ENCODE peak calls at places on chromosomes 16 and 17, in ten cellular contexts. U, T, C, K, D, W, O, X, V and N are unnamed samples.

GRCh38 chr17:81207610-81208581 is 14.9 kb downstream of the CEP131 start:
- DNase-seq in C (no peak), X (no peak), K (no peak), T (no peak), V (no peak), U (no peak), W (no peak), O (no peak), D (no peak), N (no peak)

GRCh38 chr17:81200695-81201580 is 21.8 kb downstream of the CEP131 start:
- DNase-seq in W (peak), V (peak), C (peak), K (no peak), O (peak), U (peak), D (peak), T (peak), X (peak), N (peak)

GRCh38 chr17:42803074-42803883 is 4.6 kb downstream of the CNTD1 start:
- DNase-seq in O (no peak), K (no peak), U (peak), T (no peak), C (no peak), X (peak), W (no peak), D (no peak), V (no peak), N (no peak)

GRCh38 chr16:76201385-76201784 is 75.8 kb upstream of the CNTNAP4 start:
- DNase-seq in W (no peak), X (no peak), D (no peak), U (peak), T (no peak), V (no peak), K (no peak), C (no peak), O (no peak), N (no peak)

GRCh38 chr17:40347319-40348135 is 17.0 kb downstream of the GJD3 start:
- DNase-seq in U (no peak), W (peak), X (no peak), T (no peak), O (no peak), V (no peak), K (no peak), D (no peak), C (no peak), N (no peak)

GRCh38 chr17:42163113-42163512 is 8.3 kb upstream of the RAB5C start:
- DNase-seq in C (no peak), D (no peak), T (no peak), X (no peak), V (peak), K (no peak), U (no peak), O (no peak), W (no peak), N (peak)

GRCh38 chr17:58615768-58616659 is 75.8 kb downstream of the TEX14 start:
- DNase-seq in X (no peak), O (no peak), K (no peak), T (no peak), C (no peak), W (no peak), V (no peak), D (no peak), U (no peak), N (no peak)

GRCh38 chr17:31489295-31490018 is 98.0 kb downstream of the RAB11FIP4 start:
- DNase-seq in U (no peak), D (peak), C (no peak), V (no peak), W (no peak), X (no peak), T (peak), K (no peak), O (no peak), N (no peak)

GRCh38 chr17:2337811-2338657 is 733 bp downstream of the SGSM2 start:
- DNase-seq in W (peak), T (peak), D (peak), U (no peak), C (peak), O (peak), V (peak), K (peak), X (peak), N (peak)

GRCh38 chr17:35242805-35243458 is at the start of gene SLFN5:
- DNase-seq in O (peak), K (peak), W (peak), V (peak), C (peak), X (peak), D (peak), U (peak), T (peak), N (peak)

GRCh38 chr17:27338536-27338985 is 44.6 kb downstream of the WSB1 start:
- DNase-seq in W (no peak), O (no peak), K (no peak), T (no peak), U (no peak), X (no peak), C (peak), D (no peak), V (no peak), N (no peak)

GRCh38 chr16:83285921-83286320 is 521.9 kb upstream of the HSBP1 start:
- DNase-seq in T (no peak), O (no peak), D (no peak), K (no peak), C (no peak), X (no peak), U (no peak), V (no peak), W (no peak), N (no peak)

GRCh38 chr17:43864161-43864706 is 17.3 kb downstream of the CD300LG start:
- DNase-seq in T (no peak), U (no peak), V (no peak), C (no peak), W (no peak), K (no peak), O (no peak), X (no peak), D (no peak), N (no peak)

GRCh38 chr16:28258571-28258970 is 33.8 kb upstream of the SBK1 start:
- DNase-seq in V (peak), K (peak), D (peak), T (no peak), X (no peak), C (no peak), U (no peak), W (no peak), O (peak), N (no peak)

GRCh38 chr16:70746040-70746707 is 54.8 kb downstream of the VAC14 start:
- DNase-seq in V (no peak), O (peak), D (peak), T (peak), W (no peak), X (peak), C (no peak), U (no peak), K (peak), N (peak)

GRCh38 chr16:22164482-22164881 is 2.2 kb downstream of the SDR42E2 start:
- DNase-seq in O (no peak), D (no peak), K (no peak), V (no peak), U (no peak), T (no peak), W (no peak), C (no peak), X (no peak), N (no peak)

GRCh38 chr16:1042776-1043349 is 29.7 kb upstream of the SSTR5 start:
- DNase-seq in K (no peak), W (no peak), U (no peak), V (no peak), X (no peak), O (no peak), C (peak), D (no peak), T (no peak), N (no peak)

GRCh38 chr17:80212962-80213650 is 7.0 kb downstream of the SGSH start:
- DNase-seq in K (no peak), O (no peak), W (no peak), X (no peak), U (no peak), D (no peak), C (no peak), V (no peak), T (no peak), N (no peak)

GRCh38 chr17:72683506-72684404 is 408.7 kb downstream of the SLC39A11 start:
- DNase-seq in U (peak), T (peak), W (no peak), X (peak), K (no peak), C (no peak), O (peak), V (no peak), D (peak), N (peak)

GRCh38 chr16:81817296-81817695 is 38.2 kb downstream of the PLCG2 start:
- DNase-seq in W (no peak), V (no peak), U (no peak), K (no peak), X (no peak), O (no peak), D (no peak), C (peak), T (no peak), N (no peak)

GRCh38 chr17:40526668-40527067 is 25.2 kb upstream of the TNS4 start:
- DNase-seq in T (no peak), O (no peak), W (no peak), X (peak), K (no peak), D (no peak), V (peak), C (no peak), U (no peak), N (no peak)

GRCh38 chr17:77105706-77106105 is 35.1 kb upstream of the SEC14L1 start:
- DNase-seq in X (no peak), O (no peak), U (no peak), V (no peak), K (no peak), W (no peak), C (no peak), D (no peak), T (no peak), N (no peak)

GRCh38 chr17:77107506-77108433 is 33.0 kb upstream of the SEC14L1 start:
- DNase-seq in V (no peak), C (peak), D (no peak), W (no peak), O (peak), T (no peak), X (no peak), U (no peak), K (no peak), N (no peak)

GRCh38 chr17:77110006-77110374 is 30.8 kb upstream of the SEC14L1 start:
- DNase-seq in K (no peak), U (no peak), X (no peak), C (peak), V (no peak), W (no peak), D (no peak), T (no peak), O (no peak), N (no peak)

GRCh38 chr17:77109159-77110005 is 31.4 kb upstream of the SEC14L1 start:
- DNase-seq in D (no peak), U (no peak), T (no peak), K (no peak), V (no peak), C (peak), W (no peak), O (no peak), X (peak), N (no peak)

GRCh38 chr17:77106874-77107358 is 33.9 kb upstream of the SEC14L1 start:
- DNase-seq in X (no peak), U (no peak), O (no peak), C (peak), K (no peak), D (no peak), V (no peak), W (no peak), T (no peak), N (no peak)
- TF ChIP-seq CTCF in X (no peak), U (no peak), O (no peak), C (peak), K (no peak), D (no peak), V (no peak), W (no peak), T (no peak), N (no peak)

GRCh38 chr16:19406891-19407491 is 10.7 kb upstream of the TMC5 start:
- DNase-seq in X (no peak), T (no peak), O (no peak), K (no peak), D (no peak), W (no peak), C (no peak), U (no peak), V (no peak), N (no peak)

GRCh38 chr16:19415918-19416317 is 1.8 kb upstream of the TMC5 start:
- DNase-seq in D (no peak), W (no peak), O (no peak), K (no peak), U (no peak), T (no peak), X (no peak), V (no peak), C (no peak), N (peak)

GRCh38 chr16:19415461-19415860 is 2.2 kb upstream of the TMC5 start:
- DNase-seq in X (no peak), K (no peak), T (no peak), O (no peak), V (no peak), C (no peak), U (no peak), D (peak), W (no peak), N (peak)

GRCh38 chr16:19411298-19411697 is 6.4 kb upstream of the TMC5 start:
- DNase-seq in K (no peak), X (no peak), V (no peak), C (no peak), D (no peak), O (no peak), U (no peak), T (no peak), W (no peak), N (no peak)

GRCh38 chr16:19410435-19411153 is 7.1 kb upstream of the TMC5 start:
- DNase-seq in C (peak), V (no peak), D (peak), W (peak), K (no peak), T (no peak), X (no peak), U (no peak), O (no peak), N (peak)
- TF ChIP-seq CTCF in C (peak), V (no peak), D (peak), W (peak), K (no peak), T (peak), X (peak), U (no peak), O (peak), N (peak)

DNA sequence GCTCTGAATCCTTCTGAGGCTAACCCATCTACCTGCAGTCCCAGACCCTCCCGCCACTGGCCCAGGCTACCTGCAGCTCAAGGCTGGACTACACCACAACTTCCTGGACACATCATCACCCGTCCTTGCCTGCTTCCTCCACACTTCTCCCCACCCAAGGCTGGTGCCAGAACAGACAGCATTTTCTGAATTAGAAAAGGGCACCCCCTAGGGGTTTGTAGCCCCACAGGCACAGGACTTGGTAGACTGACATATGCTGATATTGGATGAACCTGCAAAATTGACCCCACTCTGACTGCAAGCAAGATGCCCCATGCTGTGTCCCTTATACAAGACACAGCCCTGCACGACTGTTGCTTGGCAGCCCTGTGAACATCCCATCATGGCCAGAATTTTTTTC is 271.5 kb upstream of the C16orf82 start:
- DNase-seq in D (no peak), K (no peak), X (no peak), W (peak), T (no peak), V (peak), U (no peak), O (no peak), C (no peak), N (no peak)
- TF ChIP-seq CTCF in D (no peak), K (peak), X (no peak), W (peak), T (no peak), V (peak), U (peak), O (no peak), C (peak), N (no peak)

DNA sequence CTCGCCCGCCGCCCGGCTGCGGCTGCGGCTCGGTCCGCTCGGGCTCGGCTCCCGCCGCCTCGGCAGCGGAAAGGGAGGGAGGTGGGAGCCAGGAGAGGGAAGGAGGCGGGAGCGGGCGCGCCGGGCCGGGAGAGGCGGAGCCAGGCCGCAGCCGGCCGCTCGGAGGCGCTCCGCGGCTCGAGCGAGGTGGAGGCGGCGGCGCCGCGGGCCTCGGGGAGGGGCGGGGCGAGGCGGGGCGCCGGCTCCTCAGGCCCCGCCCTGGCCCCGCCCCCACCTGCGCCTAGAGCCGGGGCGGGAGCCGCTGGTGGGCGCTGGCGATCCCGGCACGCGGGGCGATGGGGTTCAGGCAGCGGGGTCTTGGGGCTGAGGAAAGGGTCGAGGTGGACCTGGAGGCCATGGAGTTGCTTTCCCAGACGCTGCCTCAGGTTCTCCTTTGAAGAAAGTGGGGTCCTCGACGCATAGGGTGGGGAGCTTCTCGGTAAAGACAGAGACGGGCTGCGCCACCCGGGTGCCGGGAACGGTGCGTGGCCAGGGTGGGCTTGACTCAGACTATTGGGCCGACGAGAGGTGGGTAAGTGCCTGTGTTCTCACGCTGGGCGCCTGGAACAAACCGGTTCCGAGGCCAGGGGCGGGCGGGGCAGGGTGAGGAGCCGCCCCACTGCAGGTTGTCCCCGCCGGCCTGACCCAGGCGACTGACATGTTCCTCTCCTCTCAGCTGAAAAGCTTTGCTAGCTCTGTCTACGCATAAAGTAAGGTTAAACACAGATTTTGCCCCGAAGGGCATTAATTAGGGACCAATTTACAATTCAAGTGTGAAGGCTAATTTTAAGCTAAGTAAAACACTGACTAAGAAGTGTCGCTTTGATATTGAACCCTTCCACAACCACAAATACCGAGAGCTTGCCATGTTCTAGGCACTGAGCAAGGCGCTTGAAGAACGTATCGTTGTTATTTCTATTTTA is at the start of gene CMTM4:
- DNase-seq in C (peak), K (peak), W (peak), D (peak), X (peak), V (peak), O (peak), T (peak), U (peak), N (peak)
- TF ChIP-seq CTCF in C (peak), K (peak), W (peak), D (no peak), X (no peak), V (peak), O (no peak), T (peak), U (no peak), N (peak)

GRCh38 chr17:82349287-82349701 is 9.8 kb upstream of the TEX19 start:
- DNase-seq in K (no peak), T (no peak), D (no peak), U (no peak), V (no peak), O (peak), W (no peak), X (no peak), C (no peak), N (no peak)

GRCh38 chr17:82351713-82352488 is 7.1 kb upstream of the TEX19 start:
- DNase-seq in C (peak), W (peak), X (peak), V (peak), T (peak), O (peak), U (peak), D (peak), K (peak), N (peak)

GRCh38 chr17:82351254-82351712 is 7.8 kb upstream of the TEX19 start:
- DNase-seq in C (peak), V (no peak), U (no peak), K (no peak), O (no peak), X (no peak), D (no peak), T (no peak), W (no peak), N (no peak)

GRCh38 chr17:82348866-82349265 is 10.2 kb upstream of the TEX19 start:
- DNase-seq in T (no peak), W (no peak), K (no peak), D (no peak), V (no peak), C (no peak), O (no peak), X (no peak), U (no peak), N (no peak)

DNA sequence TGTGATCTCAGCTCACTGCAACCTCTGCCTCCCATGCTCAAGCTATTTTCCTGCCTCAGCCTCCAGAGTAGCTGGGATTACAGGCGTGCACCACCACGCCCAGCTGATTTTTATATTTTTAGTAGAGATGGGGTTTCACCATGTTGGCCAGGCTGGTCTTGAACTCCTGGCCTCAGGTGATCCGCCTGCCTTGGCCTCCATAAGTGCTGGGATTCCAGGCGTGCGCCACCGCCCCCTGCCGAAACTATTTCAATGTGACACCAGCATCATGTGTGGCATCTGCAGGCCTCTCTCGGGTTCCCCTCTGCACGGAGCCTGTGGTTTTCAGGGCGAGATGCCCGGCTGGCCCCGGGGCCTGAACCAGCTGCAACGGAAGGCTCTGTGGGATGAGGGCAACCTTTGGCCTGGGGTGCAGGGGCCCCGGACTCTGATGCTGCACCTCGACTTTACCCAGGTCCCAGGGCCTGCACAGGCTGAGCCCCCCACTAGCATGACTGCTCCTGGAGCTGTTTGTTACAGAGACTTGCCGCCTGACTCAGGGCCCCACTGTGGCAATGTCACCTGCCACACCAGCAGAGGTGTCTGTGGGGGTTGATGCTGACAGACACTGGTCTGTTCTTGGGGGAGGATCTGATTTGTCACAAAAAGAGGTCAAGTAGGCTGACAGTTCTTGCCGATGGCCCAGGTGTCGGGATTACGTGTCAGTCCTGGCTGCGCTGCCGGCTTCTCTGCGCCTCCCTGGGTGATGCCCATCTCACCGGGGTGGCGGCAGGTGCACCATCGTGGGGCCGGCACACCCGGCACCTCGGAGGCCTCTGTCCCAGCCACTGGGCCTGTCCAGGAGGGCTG is 8.6 kb upstream of the TEX19 start:
- DNase-seq in O (no peak), K (no peak), D (no peak), W (no peak), V (no peak), C (peak), U (no peak), X (no peak), T (no peak), N (peak)
- TF ChIP-seq CTCF in O (peak), K (no peak), D (no peak), W (no peak), V (no peak), C (peak), U (no peak), X (no peak), T (peak), N (no peak)

GRCh38 chr17:75350029-75350428 is 55.4 kb downstream of the GRB2 start:
- DNase-seq in X (no peak), K (no peak), C (no peak), V (no peak), D (no peak), O (no peak), T (no peak), W (no peak), U (no peak), N (no peak)

GRCh38 chr17:75349589-75349988 is 55.9 kb downstream of the GRB2 start:
- DNase-seq in U (no peak), V (no peak), T (no peak), W (no peak), X (no peak), D (no peak), K (no peak), O (no peak), C (no peak), N (no peak)

GRCh38 chr17:75350706-75351105 is 54.8 kb downstream of the GRB2 start:
- DNase-seq in C (no peak), D (no peak), K (no peak), T (no peak), W (no peak), U (no peak), O (no peak), V (no peak), X (no peak), N (no peak)

GRCh38 chr17:75353176-75353575 is 52.3 kb downstream of the GRB2 start:
- DNase-seq in W (no peak), C (no peak), O (no peak), V (no peak), D (no peak), K (no peak), U (no peak), X (no peak), T (no peak), N (no peak)

GRCh38 chr17:75352079-75352569 is 53.4 kb downstream of the GRB2 start:
- DNase-seq in C (no peak), D (peak), T (peak), W (no peak), X (no peak), U (no peak), V (peak), K (no peak), O (no peak), N (peak)
- TF ChIP-seq CTCF in C (no peak), D (no peak), T (no peak), W (no peak), X (no peak), U (no peak), V (no peak), K (no peak), O (no peak), N (no peak)

GRCh38 chr16:85563515-85564276 is 49.4 kb upstream of the GSE1 start:
- DNase-seq in K (peak), W (no peak), O (no peak), V (no peak), U (no peak), D (peak), T (no peak), X (peak), C (no peak), N (no peak)
- TF ChIP-seq CTCF in K (peak), W (no peak), O (no peak), V (no peak), U (no peak), D (no peak), T (no peak), X (no peak), C (no peak), N (no peak)